ENCODE peak calls at places on chromosomes 4 and X, in nine cellular contexts. One of them, this sample, is unnamed.
A peak's percentile ranks its signal among the peaks of the same experiment; 100 is the strongest.

GRCh38 chr4:40916880-40917279 is 167.1 kb downstream of the NSUN7 start:
- DNase-seq in dorsolateral prefrontal cortex: peak; percentile 36
- DNase-seq in LNCaP clone FGC: no peak
- DNase-seq in fibroblast of the aortic adventitia: no peak
- DNase-seq in brain microvascular endothelial cell: no peak
- DNase-seq in MM.1S: peak; percentile 33
- DNase-seq in WERI-Rb-1: peak; percentile 83
- DNase-seq in body of pancreas: peak; percentile 62
- DNase-seq in endothelial cell of umbilical vein: peak; percentile 42
- DNase-seq in this sample: no peak

GRCh38 chr4:3519468-3520264 is 12.6 kb downstream of the LRPAP1 start:
- DNase-seq in body of pancreas: no peak
- DNase-seq in dorsolateral prefrontal cortex: no peak
- DNase-seq in endothelial cell of umbilical vein: no peak
- DNase-seq in MM.1S: no peak
- DNase-seq in brain microvascular endothelial cell: no peak
- DNase-seq in WERI-Rb-1: no peak
- DNase-seq in fibroblast of the aortic adventitia: no peak
- DNase-seq in LNCaP clone FGC: no peak
- DNase-seq in this sample: no peak

GRCh38 chr4:94757192-94758140 is at the start of gene BMPR1B:
- DNase-seq in LNCaP clone FGC: peak; percentile 70
- DNase-seq in fibroblast of the aortic adventitia: peak; percentile 80
- DNase-seq in dorsolateral prefrontal cortex: no peak
- DNase-seq in WERI-Rb-1: peak; percentile 69
- DNase-seq in MM.1S: no peak
- DNase-seq in body of pancreas: peak; percentile 25
- DNase-seq in brain microvascular endothelial cell: peak; percentile 46
- DNase-seq in endothelial cell of umbilical vein: peak; percentile 75
- DNase-seq in this sample: peak; percentile 5

GRCh38 chrX:42943051-42943450 is 165.1 kb upstream of the PPP1R2C start:
- DNase-seq in endothelial cell of umbilical vein: no peak
- DNase-seq in WERI-Rb-1: no peak
- DNase-seq in body of pancreas: no peak
- DNase-seq in fibroblast of the aortic adventitia: no peak
- DNase-seq in brain microvascular endothelial cell: no peak
- DNase-seq in LNCaP clone FGC: no peak
- DNase-seq in MM.1S: peak; percentile 65
- DNase-seq in dorsolateral prefrontal cortex: no peak
- DNase-seq in this sample: no peak

GRCh38 chr4:93317571-93317970 is 511.0 kb upstream of the ATOH1 start:
- DNase-seq in MM.1S: no peak
- DNase-seq in LNCaP clone FGC: no peak
- DNase-seq in dorsolateral prefrontal cortex: no peak
- DNase-seq in endothelial cell of umbilical vein: peak; percentile 26
- DNase-seq in fibroblast of the aortic adventitia: no peak
- DNase-seq in brain microvascular endothelial cell: no peak
- DNase-seq in WERI-Rb-1: no peak
- DNase-seq in body of pancreas: no peak
- DNase-seq in this sample: no peak

GRCh38 chrX:151896734-151897474 is 15.8 kb upstream of the MAGEA4 start:
- DNase-seq in brain microvascular endothelial cell: peak; percentile 14
- DNase-seq in LNCaP clone FGC: peak; percentile 33
- DNase-seq in endothelial cell of umbilical vein: no peak
- DNase-seq in WERI-Rb-1: no peak
- DNase-seq in fibroblast of the aortic adventitia: peak; percentile 78
- DNase-seq in dorsolateral prefrontal cortex: no peak
- DNase-seq in body of pancreas: no peak
- DNase-seq in MM.1S: no peak
- DNase-seq in this sample: peak; percentile 30

GRCh38 chr4:173526034-173526482 is 4.0 kb downstream of the HAND2 start:
- DNase-seq in MM.1S: no peak
- DNase-seq in body of pancreas: no peak
- DNase-seq in brain microvascular endothelial cell: no peak
- DNase-seq in dorsolateral prefrontal cortex: no peak
- DNase-seq in LNCaP clone FGC: no peak
- DNase-seq in endothelial cell of umbilical vein: no peak
- DNase-seq in fibroblast of the aortic adventitia: peak; percentile 69
- DNase-seq in WERI-Rb-1: no peak
- DNase-seq in this sample: no peak

GRCh38 chr4:98006060-98006459 is 137.2 kb downstream of the STPG2 start:
- DNase-seq in dorsolateral prefrontal cortex: no peak
- DNase-seq in MM.1S: no peak
- DNase-seq in fibroblast of the aortic adventitia: no peak
- DNase-seq in brain microvascular endothelial cell: no peak
- DNase-seq in body of pancreas: no peak
- DNase-seq in WERI-Rb-1: no peak
- DNase-seq in endothelial cell of umbilical vein: no peak
- DNase-seq in LNCaP clone FGC: no peak
- DNase-seq in this sample: no peak

GRCh38 chr4:110633358-110634319 is 10.8 kb upstream of the PITX2 start:
- DNase-seq in fibroblast of the aortic adventitia: no peak
- DNase-seq in brain microvascular endothelial cell: no peak
- DNase-seq in LNCaP clone FGC: no peak
- DNase-seq in MM.1S: no peak
- DNase-seq in endothelial cell of umbilical vein: no peak
- DNase-seq in body of pancreas: no peak
- DNase-seq in WERI-Rb-1: no peak
- DNase-seq in dorsolateral prefrontal cortex: no peak
- DNase-seq in this sample: no peak

GRCh38 chr4:75752637-75753036 is 28.3 kb downstream of the USO1 start:
- DNase-seq in LNCaP clone FGC: peak; percentile 74
- DNase-seq in WERI-Rb-1: no peak
- DNase-seq in dorsolateral prefrontal cortex: no peak
- DNase-seq in MM.1S: no peak
- DNase-seq in fibroblast of the aortic adventitia: no peak
- DNase-seq in body of pancreas: no peak
- DNase-seq in brain microvascular endothelial cell: no peak
- DNase-seq in endothelial cell of umbilical vein: no peak
- DNase-seq in this sample: no peak

GRCh38 chrX:67207912-67208311 is 335.9 kb upstream of the AR start:
- DNase-seq in dorsolateral prefrontal cortex: no peak
- DNase-seq in body of pancreas: no peak
- DNase-seq in fibroblast of the aortic adventitia: no peak
- DNase-seq in endothelial cell of umbilical vein: no peak
- DNase-seq in WERI-Rb-1: no peak
- DNase-seq in brain microvascular endothelial cell: no peak
- DNase-seq in MM.1S: peak; percentile 6
- DNase-seq in LNCaP clone FGC: no peak
- DNase-seq in this sample: no peak

DNA sequence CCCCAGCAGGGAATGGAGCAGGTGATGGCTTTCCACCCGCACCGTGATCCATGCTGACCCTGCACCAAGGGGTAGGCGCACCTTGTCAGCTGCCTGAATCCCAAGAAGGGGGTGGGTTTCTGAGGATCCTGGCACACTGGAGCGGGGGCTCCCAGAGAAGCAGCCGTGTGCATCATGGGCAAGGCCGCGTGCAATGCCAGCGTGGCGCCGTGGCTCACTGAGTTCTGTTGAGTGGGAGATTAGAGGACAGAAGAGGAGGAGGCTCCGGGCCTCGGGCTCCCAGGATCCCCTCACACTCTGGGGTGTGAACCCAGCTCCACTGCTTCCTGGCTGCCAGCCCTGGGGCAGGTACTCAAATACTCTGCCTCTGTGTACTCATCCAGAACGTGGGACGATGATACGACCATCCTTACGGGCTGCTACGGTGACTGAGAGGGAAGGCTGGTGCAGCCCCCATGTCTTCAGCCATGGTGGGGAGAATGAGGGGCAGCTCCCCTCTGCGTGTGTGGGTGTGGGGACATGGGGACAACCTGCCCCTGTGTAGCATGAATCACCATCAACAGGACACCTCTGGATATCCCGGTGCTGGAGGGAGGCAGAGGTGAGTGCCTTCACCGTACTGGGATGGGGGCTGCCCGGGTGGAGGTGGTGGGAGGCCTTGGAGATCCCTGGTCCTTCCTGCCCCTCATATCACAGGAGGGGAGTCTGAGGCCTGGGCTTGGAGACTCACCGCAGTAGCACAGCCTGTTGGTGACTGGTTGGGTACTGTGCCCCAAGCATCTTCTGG is 52.6 kb downstream of the CPZ start:
- DNase-seq in LNCaP clone FGC: no peak
- DNase-seq in fibroblast of the aortic adventitia: no peak
- DNase-seq in dorsolateral prefrontal cortex: no peak
- DNase-seq in endothelial cell of umbilical vein: no peak
- DNase-seq in body of pancreas: no peak
- DNase-seq in brain microvascular endothelial cell: no peak
- DNase-seq in MM.1S: no peak
- DNase-seq in WERI-Rb-1: no peak
- DNase-seq in this sample: no peak
- TF ChIP-seq CTCF in LNCaP clone FGC: no peak
- TF ChIP-seq CTCF in fibroblast of the aortic adventitia: no peak
- TF ChIP-seq CTCF in dorsolateral prefrontal cortex: no peak
- TF ChIP-seq CTCF in endothelial cell of umbilical vein: no peak
- TF ChIP-seq CTCF in body of pancreas: no peak
- TF ChIP-seq CTCF in brain microvascular endothelial cell: no peak
- TF ChIP-seq CTCF in MM.1S: no peak
- TF ChIP-seq CTCF in WERI-Rb-1: no peak
- TF ChIP-seq CTCF in this sample: no peak

GRCh38 chr4:151407018-151407417 is 2.0 kb upstream of the FHIP1A start:
- DNase-seq in MM.1S: no peak
- DNase-seq in dorsolateral prefrontal cortex: no peak
- DNase-seq in WERI-Rb-1: no peak
- DNase-seq in endothelial cell of umbilical vein: no peak
- DNase-seq in fibroblast of the aortic adventitia: no peak
- DNase-seq in body of pancreas: no peak
- DNase-seq in LNCaP clone FGC: no peak
- DNase-seq in brain microvascular endothelial cell: no peak
- DNase-seq in this sample: no peak

GRCh38 chr4:151408630-151409469 is at the start of gene FHIP1A:
- DNase-seq in endothelial cell of umbilical vein: peak; percentile 77
- DNase-seq in brain microvascular endothelial cell: peak; percentile 57
- DNase-seq in WERI-Rb-1: peak; percentile 95
- DNase-seq in fibroblast of the aortic adventitia: peak; percentile 53
- DNase-seq in dorsolateral prefrontal cortex: peak; percentile 54
- DNase-seq in LNCaP clone FGC: peak; percentile 91
- DNase-seq in body of pancreas: peak; percentile 96
- DNase-seq in MM.1S: peak; percentile 95
- DNase-seq in this sample: peak; percentile 42

GRCh38 chr4:151408380-151408629 is 671 bp upstream of the FHIP1A start:
- DNase-seq in MM.1S: no peak
- DNase-seq in endothelial cell of umbilical vein: no peak
- DNase-seq in dorsolateral prefrontal cortex: no peak
- DNase-seq in body of pancreas: no peak
- DNase-seq in fibroblast of the aortic adventitia: no peak
- DNase-seq in brain microvascular endothelial cell: no peak
- DNase-seq in LNCaP clone FGC: no peak
- DNase-seq in WERI-Rb-1: no peak
- DNase-seq in this sample: no peak

GRCh38 chr4:151409470-151410313 is 716 bp downstream of the FHIP1A start:
- DNase-seq in body of pancreas: peak; percentile 68
- DNase-seq in dorsolateral prefrontal cortex: no peak
- DNase-seq in LNCaP clone FGC: peak; percentile 54
- DNase-seq in endothelial cell of umbilical vein: no peak
- DNase-seq in MM.1S: no peak
- DNase-seq in fibroblast of the aortic adventitia: no peak
- DNase-seq in WERI-Rb-1: no peak
- DNase-seq in brain microvascular endothelial cell: no peak
- DNase-seq in this sample: no peak

GRCh38 chr4:151407466-151408379 is 1.3 kb upstream of the FHIP1A start:
- DNase-seq in MM.1S: peak; percentile 95
- DNase-seq in body of pancreas: peak; percentile 58
- DNase-seq in brain microvascular endothelial cell: no peak
- DNase-seq in dorsolateral prefrontal cortex: peak; percentile 36
- DNase-seq in LNCaP clone FGC: no peak
- DNase-seq in endothelial cell of umbilical vein: no peak
- DNase-seq in fibroblast of the aortic adventitia: no peak
- DNase-seq in WERI-Rb-1: no peak
- DNase-seq in this sample: no peak
- TF ChIP-seq CTCF in MM.1S: no peak
- TF ChIP-seq CTCF in body of pancreas: peak; percentile 45
- TF ChIP-seq CTCF in brain microvascular endothelial cell: no peak
- TF ChIP-seq CTCF in dorsolateral prefrontal cortex: no peak
- TF ChIP-seq CTCF in LNCaP clone FGC: no peak
- TF ChIP-seq CTCF in endothelial cell of umbilical vein: no peak
- TF ChIP-seq CTCF in fibroblast of the aortic adventitia: no peak
- TF ChIP-seq CTCF in WERI-Rb-1: no peak
- TF ChIP-seq CTCF in this sample: no peak

GRCh38 chrX:154355094-154355775 is 19.2 kb downstream of the FLNA start:
- DNase-seq in dorsolateral prefrontal cortex: no peak
- DNase-seq in LNCaP clone FGC: no peak
- DNase-seq in brain microvascular endothelial cell: no peak
- DNase-seq in endothelial cell of umbilical vein: no peak
- DNase-seq in fibroblast of the aortic adventitia: no peak
- DNase-seq in body of pancreas: no peak
- DNase-seq in MM.1S: no peak
- DNase-seq in WERI-Rb-1: no peak
- DNase-seq in this sample: no peak

GRCh38 chrX:154357205-154357604 is 17.2 kb downstream of the FLNA start:
- DNase-seq in endothelial cell of umbilical vein: no peak
- DNase-seq in brain microvascular endothelial cell: no peak
- DNase-seq in WERI-Rb-1: no peak
- DNase-seq in dorsolateral prefrontal cortex: no peak
- DNase-seq in fibroblast of the aortic adventitia: no peak
- DNase-seq in LNCaP clone FGC: no peak
- DNase-seq in MM.1S: no peak
- DNase-seq in body of pancreas: no peak
- DNase-seq in this sample: no peak

GRCh38 chrX:154356596-154356995 is 17.8 kb downstream of the FLNA start:
- DNase-seq in MM.1S: no peak
- DNase-seq in LNCaP clone FGC: no peak
- DNase-seq in fibroblast of the aortic adventitia: no peak
- DNase-seq in WERI-Rb-1: no peak
- DNase-seq in endothelial cell of umbilical vein: no peak
- DNase-seq in body of pancreas: no peak
- DNase-seq in brain microvascular endothelial cell: no peak
- DNase-seq in dorsolateral prefrontal cortex: no peak
- DNase-seq in this sample: no peak

GRCh38 chrX:154354516-154354915 is 19.9 kb downstream of the FLNA start:
- DNase-seq in endothelial cell of umbilical vein: no peak
- DNase-seq in body of pancreas: no peak
- DNase-seq in MM.1S: no peak
- DNase-seq in LNCaP clone FGC: no peak
- DNase-seq in brain microvascular endothelial cell: no peak
- DNase-seq in dorsolateral prefrontal cortex: no peak
- DNase-seq in fibroblast of the aortic adventitia: no peak
- DNase-seq in WERI-Rb-1: no peak
- DNase-seq in this sample: no peak

DNA sequence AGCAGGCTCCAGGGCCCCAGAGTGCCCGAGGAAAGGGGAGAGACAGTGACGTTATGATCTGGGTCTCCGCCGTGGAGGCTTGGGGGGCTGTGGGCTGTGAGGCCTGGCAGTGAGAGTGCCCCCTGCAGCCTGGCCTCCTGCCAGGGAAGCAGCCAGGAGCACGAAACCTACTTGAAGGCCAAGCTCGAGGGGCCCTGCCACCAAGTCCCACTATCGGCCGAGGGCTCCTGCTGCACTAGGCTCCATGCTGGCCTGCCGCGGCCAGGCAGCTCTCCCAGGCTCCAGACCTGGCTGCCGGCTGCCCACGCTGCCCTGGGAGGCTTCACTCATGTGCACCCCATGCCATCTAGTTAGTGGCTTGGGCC is 18.7 kb downstream of the FLNA start:
- DNase-seq in LNCaP clone FGC: no peak
- DNase-seq in endothelial cell of umbilical vein: no peak
- DNase-seq in MM.1S: no peak
- DNase-seq in body of pancreas: no peak
- DNase-seq in dorsolateral prefrontal cortex: no peak
- DNase-seq in fibroblast of the aortic adventitia: no peak
- DNase-seq in WERI-Rb-1: no peak
- DNase-seq in brain microvascular endothelial cell: no peak
- DNase-seq in this sample: no peak
- TF ChIP-seq CTCF in LNCaP clone FGC: no peak
- TF ChIP-seq CTCF in endothelial cell of umbilical vein: no peak
- TF ChIP-seq CTCF in MM.1S: no peak
- TF ChIP-seq CTCF in body of pancreas: no peak
- TF ChIP-seq CTCF in dorsolateral prefrontal cortex: no peak
- TF ChIP-seq CTCF in fibroblast of the aortic adventitia: no peak
- TF ChIP-seq CTCF in WERI-Rb-1: no peak
- TF ChIP-seq CTCF in brain microvascular endothelial cell: no peak
- TF ChIP-seq CTCF in this sample: no peak

GRCh38 chr4:39255266-39255665 is 72.9 kb downstream of the WDR19 start:
- DNase-seq in WERI-Rb-1: no peak
- DNase-seq in fibroblast of the aortic adventitia: peak; percentile 67
- DNase-seq in endothelial cell of umbilical vein: peak; percentile 92
- DNase-seq in dorsolateral prefrontal cortex: no peak
- DNase-seq in body of pancreas: no peak
- DNase-seq in brain microvascular endothelial cell: peak; percentile 14
- DNase-seq in LNCaP clone FGC: no peak
- DNase-seq in MM.1S: no peak
- DNase-seq in this sample: peak; percentile 55
- TF ChIP-seq CTCF in WERI-Rb-1: peak; percentile 15
- TF ChIP-seq CTCF in fibroblast of the aortic adventitia: peak; percentile 31
- TF ChIP-seq CTCF in endothelial cell of umbilical vein: peak; percentile 37
- TF ChIP-seq CTCF in dorsolateral prefrontal cortex: no peak
- TF ChIP-seq CTCF in body of pancreas: no peak
- TF ChIP-seq CTCF in brain microvascular endothelial cell: peak; percentile 50
- TF ChIP-seq CTCF in LNCaP clone FGC: peak; percentile 16
- TF ChIP-seq CTCF in MM.1S: no peak
- TF ChIP-seq CTCF in this sample: peak; percentile 56

This sample was measured in HFFc6.